ENCODE peak calls at places on chromosome 17, in seven cellular contexts. One of them, this sample, is unnamed.

GRCh38 chr17:57697891-57698708 is 47.0 kb downstream of the CCDC182 start:
- DNase-seq in neuronal stem cell: no peak
- DNase-seq in IMR-90: no peak
- DNase-seq in H1: peak
- DNase-seq in DND-41: no peak
- DNase-seq in mammary epithelial cell: no peak
- DNase-seq in fibroblast of lung: no peak
- DNase-seq in this sample: no peak

GRCh38 chr17:22703786-22704441 is 1011.6 kb downstream of the KCNJ18 start:
- DNase-seq in neuronal stem cell: no peak
- DNase-seq in IMR-90: no peak
- DNase-seq in H1: no peak
- DNase-seq in DND-41: no peak
- DNase-seq in mammary epithelial cell: no peak
- DNase-seq in fibroblast of lung: no peak
- DNase-seq in this sample: no peak

GRCh38 chr17:35786941-35787432 is 8.5 kb downstream of the MMP28 start:
- DNase-seq in neuronal stem cell: no peak
- DNase-seq in IMR-90: peak
- DNase-seq in H1: no peak
- DNase-seq in DND-41: no peak
- DNase-seq in mammary epithelial cell: peak
- DNase-seq in fibroblast of lung: no peak
- DNase-seq in this sample: peak

GRCh38 chr17:69828087-69828486 is 246.9 kb upstream of the KCNJ16 start:
- DNase-seq in neuronal stem cell: no peak
- DNase-seq in IMR-90: peak
- DNase-seq in H1: no peak
- DNase-seq in DND-41: no peak
- DNase-seq in mammary epithelial cell: peak
- DNase-seq in fibroblast of lung: peak
- DNase-seq in this sample: peak

GRCh38 chr17:59513934-59514841 is 51.2 kb upstream of the DHX40 start:
- DNase-seq in neuronal stem cell: no peak
- DNase-seq in IMR-90: peak
- DNase-seq in H1: no peak
- DNase-seq in DND-41: peak
- DNase-seq in mammary epithelial cell: peak
- DNase-seq in fibroblast of lung: peak
- DNase-seq in this sample: peak

GRCh38 chr17:57909548-57909947 is 45.7 kb downstream of the CUEDC1 start:
- DNase-seq in neuronal stem cell: no peak
- DNase-seq in IMR-90: no peak
- DNase-seq in H1: no peak
- DNase-seq in DND-41: no peak
- DNase-seq in mammary epithelial cell: no peak
- DNase-seq in fibroblast of lung: no peak
- DNase-seq in this sample: no peak

GRCh38 chr17:35568561-35568960 is 7.9 kb upstream of the SLFN14 start:
- DNase-seq in neuronal stem cell: no peak
- DNase-seq in IMR-90: peak
- DNase-seq in H1: no peak
- DNase-seq in DND-41: peak
- DNase-seq in mammary epithelial cell: peak
- DNase-seq in fibroblast of lung: peak
- DNase-seq in this sample: peak

GRCh38 chr17:39679521-39680192 is 8.2 kb downstream of the PGAP3 start:
- DNase-seq in neuronal stem cell: no peak
- DNase-seq in IMR-90: no peak
- DNase-seq in H1: no peak
- DNase-seq in DND-41: peak
- DNase-seq in mammary epithelial cell: no peak
- DNase-seq in fibroblast of lung: no peak
- DNase-seq in this sample: no peak

GRCh38 chr17:73711916-73712315 is 67.7 kb upstream of the SDK2 start:
- DNase-seq in neuronal stem cell: no peak
- DNase-seq in IMR-90: no peak
- DNase-seq in H1: no peak
- DNase-seq in DND-41: no peak
- DNase-seq in mammary epithelial cell: no peak
- DNase-seq in fibroblast of lung: no peak
- DNase-seq in this sample: no peak

GRCh38 chr17:13002761-13003453 is 14.9 kb downstream of the ELAC2 start:
- DNase-seq in neuronal stem cell: peak
- DNase-seq in IMR-90: peak
- DNase-seq in H1: peak
- DNase-seq in DND-41: peak
- DNase-seq in mammary epithelial cell: peak
- DNase-seq in fibroblast of lung: peak
- DNase-seq in this sample: peak

GRCh38 chr17:4720787-4721186 is 10.4 kb downstream of the ARRB2 start:
- DNase-seq in neuronal stem cell: no peak
- DNase-seq in IMR-90: no peak
- DNase-seq in H1: no peak
- DNase-seq in DND-41: no peak
- DNase-seq in mammary epithelial cell: no peak
- DNase-seq in fibroblast of lung: no peak
- DNase-seq in this sample: no peak

GRCh38 chr17:1709971-1710806 is at the start of gene TLCD2:
- DNase-seq in neuronal stem cell: no peak
- DNase-seq in IMR-90: peak
- DNase-seq in H1: peak
- DNase-seq in DND-41: no peak
- DNase-seq in mammary epithelial cell: peak
- DNase-seq in fibroblast of lung: peak
- DNase-seq in this sample: peak

GRCh38 chr17:68790931-68791330 is 164.3 kb downstream of the ABCA8 start:
- DNase-seq in neuronal stem cell: no peak
- DNase-seq in IMR-90: no peak
- DNase-seq in H1: no peak
- DNase-seq in DND-41: no peak
- DNase-seq in mammary epithelial cell: no peak
- DNase-seq in fibroblast of lung: peak
- DNase-seq in this sample: no peak

GRCh38 chr17:61570118-61570517 is 20.9 kb downstream of the NACA2 start:
- DNase-seq in neuronal stem cell: no peak
- DNase-seq in IMR-90: peak
- DNase-seq in H1: no peak
- DNase-seq in DND-41: no peak
- DNase-seq in mammary epithelial cell: no peak
- DNase-seq in fibroblast of lung: peak
- DNase-seq in this sample: peak

GRCh38 chr17:11668633-11669032 is 70.4 kb downstream of the DNAH9 start:
- DNase-seq in neuronal stem cell: no peak
- DNase-seq in IMR-90: no peak
- DNase-seq in H1: no peak
- DNase-seq in DND-41: no peak
- DNase-seq in mammary epithelial cell: no peak
- DNase-seq in fibroblast of lung: no peak
- DNase-seq in this sample: no peak

GRCh38 chr17:47990962-47991731 is 20.2 kb downstream of the CDK5RAP3 start:
- DNase-seq in neuronal stem cell: peak
- DNase-seq in IMR-90: peak
- DNase-seq in H1: peak
- DNase-seq in DND-41: no peak
- DNase-seq in mammary epithelial cell: no peak
- DNase-seq in fibroblast of lung: no peak
- DNase-seq in this sample: no peak

GRCh38 chr17:72219136-72219823 is 98.5 kb downstream of the SOX9 start:
- DNase-seq in neuronal stem cell: peak
- DNase-seq in IMR-90: no peak
- DNase-seq in H1: peak
- DNase-seq in DND-41: no peak
- DNase-seq in mammary epithelial cell: no peak
- DNase-seq in fibroblast of lung: peak
- DNase-seq in this sample: no peak

GRCh38 chr17:8226536-8227237 is 16.3 kb upstream of the AURKB start:
- DNase-seq in neuronal stem cell: peak
- DNase-seq in IMR-90: peak
- DNase-seq in H1: peak
- DNase-seq in DND-41: no peak
- DNase-seq in mammary epithelial cell: peak
- DNase-seq in fibroblast of lung: peak
- DNase-seq in this sample: peak

GRCh38 chr17:56598471-56598870 is 5.0 kb downstream of the NOG start:
- DNase-seq in neuronal stem cell: no peak
- DNase-seq in IMR-90: peak
- DNase-seq in H1: no peak
- DNase-seq in DND-41: no peak
- DNase-seq in mammary epithelial cell: no peak
- DNase-seq in fibroblast of lung: peak
- DNase-seq in this sample: peak

GRCh38 chr17:58335779-58336455 is 7.3 kb upstream of the TSPOAP1 start:
- DNase-seq in neuronal stem cell: no peak
- DNase-seq in IMR-90: no peak
- DNase-seq in H1: no peak
- DNase-seq in DND-41: peak
- DNase-seq in mammary epithelial cell: peak
- DNase-seq in fibroblast of lung: peak
- DNase-seq in this sample: peak

GRCh38 chr17:67244621-67245072 is 349 bp downstream of the HELZ start:
- DNase-seq in neuronal stem cell: no peak
- DNase-seq in IMR-90: no peak
- DNase-seq in H1: no peak
- DNase-seq in DND-41: no peak
- DNase-seq in mammary epithelial cell: no peak
- DNase-seq in fibroblast of lung: no peak
- DNase-seq in this sample: no peak

GRCh38 chr17:57574040-57574513 is 171.0 kb downstream of the CCDC182 start:
- DNase-seq in neuronal stem cell: no peak
- DNase-seq in IMR-90: peak
- DNase-seq in H1: no peak
- DNase-seq in DND-41: no peak
- DNase-seq in mammary epithelial cell: no peak
- DNase-seq in fibroblast of lung: peak
- DNase-seq in this sample: peak

GRCh38 chr17:32266389-32267269 is 997 bp downstream of the RHBDL3 start:
- DNase-seq in neuronal stem cell: peak
- DNase-seq in IMR-90: no peak
- DNase-seq in H1: peak
- DNase-seq in DND-41: no peak
- DNase-seq in mammary epithelial cell: no peak
- DNase-seq in fibroblast of lung: no peak
- DNase-seq in this sample: no peak

DNA sequence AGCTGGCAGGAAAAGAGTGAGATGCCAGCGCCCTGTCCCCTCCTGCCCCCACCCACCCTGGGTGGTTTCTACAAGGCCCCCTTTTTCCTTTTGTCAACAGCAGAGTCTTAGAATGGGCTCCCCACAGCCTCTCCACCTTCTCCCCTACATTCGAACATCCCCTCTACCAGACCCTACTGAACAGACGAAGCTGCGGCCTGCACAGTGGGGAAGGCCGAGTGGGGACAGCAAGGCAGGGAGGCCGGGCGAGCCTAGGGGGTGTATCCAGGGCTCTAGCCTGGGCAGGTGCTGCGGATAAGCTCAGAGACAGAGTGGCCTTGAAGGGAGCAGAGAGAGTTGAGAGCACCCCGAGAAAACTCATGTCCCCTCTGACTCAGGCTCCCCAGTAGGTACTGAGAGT is 7.4 kb downstream of the ZACN start:
- DNase-seq in neuronal stem cell: no peak
- DNase-seq in IMR-90: no peak
- DNase-seq in H1: no peak
- DNase-seq in DND-41: no peak
- DNase-seq in mammary epithelial cell: no peak
- DNase-seq in fibroblast of lung: no peak
- DNase-seq in this sample: no peak
- H3K9ac ChIP-seq in neuronal stem cell: no peak
- H3K9ac ChIP-seq in IMR-90: no peak
- H3K9ac ChIP-seq in H1: no peak
- H3K9ac ChIP-seq in DND-41: no peak
- H3K9ac ChIP-seq in mammary epithelial cell: no peak
- H3K9ac ChIP-seq in fibroblast of lung: no peak
- H3K9ac ChIP-seq in this sample: no peak

GRCh38 chr17:81567191-81567590 is 15.0 kb upstream of the FAAP100 start:
- DNase-seq in neuronal stem cell: no peak
- DNase-seq in IMR-90: no peak
- DNase-seq in H1: no peak
- DNase-seq in DND-41: no peak
- DNase-seq in mammary epithelial cell: no peak
- DNase-seq in fibroblast of lung: no peak
- DNase-seq in this sample: no peak
- H3K9ac ChIP-seq in neuronal stem cell: no peak
- H3K9ac ChIP-seq in IMR-90: peak
- H3K9ac ChIP-seq in H1: no peak
- H3K9ac ChIP-seq in DND-41: no peak
- H3K9ac ChIP-seq in mammary epithelial cell: no peak
- H3K9ac ChIP-seq in fibroblast of lung: no peak
- H3K9ac ChIP-seq in this sample: no peak

GRCh38 chr17:44363613-44364159 is at the start of gene FAM171A2:
- DNase-seq in neuronal stem cell: peak
- DNase-seq in IMR-90: peak
- DNase-seq in H1: peak
- DNase-seq in DND-41: peak
- DNase-seq in mammary epithelial cell: peak
- DNase-seq in fibroblast of lung: peak
- DNase-seq in this sample: peak

GRCh38 chr17:44362056-44362355 is 1.6 kb downstream of the FAM171A2 start:
- DNase-seq in neuronal stem cell: no peak
- DNase-seq in IMR-90: no peak
- DNase-seq in H1: no peak
- DNase-seq in DND-41: no peak
- DNase-seq in mammary epithelial cell: no peak
- DNase-seq in fibroblast of lung: no peak
- DNase-seq in this sample: no peak

GRCh38 chr17:44362964-44363612 is 565 bp downstream of the FAM171A2 start:
- DNase-seq in neuronal stem cell: no peak
- DNase-seq in IMR-90: no peak
- DNase-seq in H1: peak
- DNase-seq in DND-41: peak
- DNase-seq in mammary epithelial cell: no peak
- DNase-seq in fibroblast of lung: no peak
- DNase-seq in this sample: peak

GRCh38 chr17:44361292-44362055 is 2.2 kb downstream of the FAM171A2 start:
- DNase-seq in neuronal stem cell: no peak
- DNase-seq in IMR-90: no peak
- DNase-seq in H1: no peak
- DNase-seq in DND-41: no peak
- DNase-seq in mammary epithelial cell: no peak
- DNase-seq in fibroblast of lung: no peak
- DNase-seq in this sample: no peak

GRCh38 chr17:44362479-44362963 is 1.1 kb downstream of the FAM171A2 start:
- DNase-seq in neuronal stem cell: no peak
- DNase-seq in IMR-90: no peak
- DNase-seq in H1: no peak
- DNase-seq in DND-41: no peak
- DNase-seq in mammary epithelial cell: no peak
- DNase-seq in fibroblast of lung: no peak
- DNase-seq in this sample: no peak
- H3K9ac ChIP-seq in neuronal stem cell: peak
- H3K9ac ChIP-seq in IMR-90: peak
- H3K9ac ChIP-seq in H1: no peak
- H3K9ac ChIP-seq in DND-41: peak
- H3K9ac ChIP-seq in mammary epithelial cell: no peak
- H3K9ac ChIP-seq in fibroblast of lung: no peak
- H3K9ac ChIP-seq in this sample: peak

DNA sequence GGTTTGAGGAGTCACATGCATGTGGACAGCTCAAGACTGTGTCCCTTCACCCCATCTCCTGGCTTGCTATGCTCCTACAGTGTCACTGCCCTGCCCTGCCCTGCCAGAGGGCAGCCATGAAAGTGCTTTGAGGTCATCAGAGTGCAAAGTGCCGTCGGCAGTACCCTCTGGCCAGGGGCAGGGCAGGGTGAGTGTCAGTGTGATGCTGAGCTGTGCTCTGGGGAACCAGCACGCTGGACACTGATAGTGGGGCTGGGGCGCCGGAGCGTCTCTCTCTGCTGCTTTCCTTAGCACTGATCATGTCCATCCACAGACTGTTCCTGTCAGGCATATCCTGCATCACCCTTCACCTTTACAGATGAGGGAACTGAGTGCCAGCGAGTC is 1.6 kb upstream of the SPATA32 start:
- DNase-seq in neuronal stem cell: no peak
- DNase-seq in IMR-90: no peak
- DNase-seq in H1: no peak
- DNase-seq in DND-41: no peak
- DNase-seq in mammary epithelial cell: no peak
- DNase-seq in fibroblast of lung: no peak
- DNase-seq in this sample: no peak
- H3K9ac ChIP-seq in neuronal stem cell: no peak
- H3K9ac ChIP-seq in IMR-90: no peak
- H3K9ac ChIP-seq in H1: no peak
- H3K9ac ChIP-seq in DND-41: no peak
- H3K9ac ChIP-seq in mammary epithelial cell: no peak
- H3K9ac ChIP-seq in fibroblast of lung: no peak
- H3K9ac ChIP-seq in this sample: no peak

This sample was measured in PC-3.